ENCODE peak calls at places on chromosomes 11 and 22, in seven cellular contexts. H is A549; M is naive thymus-derived CD4-positive, alpha-beta T cell; Y is psoas muscle; O is heart right ventricle; B is astrocyte; D is neural progenitor cell. S is an unnamed sample.

GRCh38 chr11:32838505-32839274 is 9.0 kb downstream of the PRRG4 start:
- DNase-seq in O (no peak), Y (no peak), M (no peak), H (peak; percentile 13), B (no peak), D (peak; percentile 26), S (no peak)

GRCh38 chr22:49011769-49012598 is 815.7 kb downstream of the BRD1 start:
- DNase-seq in O (no peak), Y (no peak), H (no peak), M (no peak), B (no peak), D (no peak), S (no peak)

GRCh38 chr22:49090853-49091135 is 736.9 kb downstream of the BRD1 start:
- DNase-seq in O (no peak), D (no peak), H (no peak), B (no peak), M (no peak), Y (no peak), S (no peak)

GRCh38 chr22:48451891-48452290 is 1375.8 kb downstream of the BRD1 start:
- DNase-seq in D (no peak), B (no peak), Y (no peak), O (no peak), M (no peak), H (no peak), S (no peak)

GRCh38 chr11:20008870-20009644 is 151.2 kb downstream of the DBX1 start:
- DNase-seq in H (no peak), Y (no peak), D (no peak), B (no peak), O (no peak), M (no peak), S (no peak)

GRCh38 chr11:116910378-116910777 is 73.0 kb upstream of the APOA1 start:
- DNase-seq in O (no peak), H (no peak), B (peak; percentile 51), Y (no peak), D (no peak), M (no peak), S (no peak)

GRCh38 chr22:49921508-49922278 is 3.3 kb downstream of the CRELD2 start:
- DNase-seq in B (no peak), H (no peak), M (no peak), Y (no peak), O (no peak), D (no peak), S (no peak)

GRCh38 chr11:41579546-41579945 is 120.1 kb upstream of the LRRC4C start:
- DNase-seq in B (no peak), H (no peak), Y (no peak), D (no peak), O (no peak), M (no peak), S (no peak)

GRCh38 chr22:20111045-20111688 is 4.7 kb upstream of the RANBP1 start:
- DNase-seq in O (peak; percentile 9), Y (peak; percentile 9), B (peak; percentile 11), H (peak; percentile 65), M (no peak), D (peak; percentile 69), S (no peak)

GRCh38 chr22:17446704-17447103 is 77.4 kb downstream of the CECR2 start:
- DNase-seq in M (no peak), D (no peak), H (peak; percentile 3), B (no peak), Y (no peak), O (no peak), S (no peak)

GRCh38 chr22:37377927-37378326 is 49.4 kb downstream of the ELFN2 start:
- DNase-seq in M (no peak), H (no peak), O (no peak), B (no peak), Y (no peak), D (no peak), S (no peak)

GRCh38 chr22:32745251-32745995 is 56.1 kb upstream of the TIMP3 start:
- DNase-seq in D (peak; percentile 71), M (no peak), Y (peak; percentile 74), H (no peak), O (peak; percentile 48), B (peak; percentile 69), S (no peak)

GRCh38 chr11:118224512-118225180 is at the start of gene JAML:
- DNase-seq in H (no peak), D (no peak), O (no peak), Y (no peak), M (peak; percentile 66), B (no peak), S (peak; percentile 9)

GRCh38 chr11:133955091-133955846 is 1.5 kb downstream of the IGSF9B start:
- DNase-seq in D (peak; percentile 47), H (no peak), O (peak; percentile 74), B (no peak), Y (no peak), M (peak; percentile 49), S (peak; percentile 75)

GRCh38 chr11:3042496-3043314 is 14.5 kb downstream of the CARS1 start:
- DNase-seq in B (no peak), M (no peak), Y (peak; percentile 66), D (no peak), H (no peak), O (no peak), S (no peak)
- H3K27ac ChIP-seq in B (no peak overlapping the region), M (no peak overlapping the region), Y (peak overlapping the region; percentile 96), D (no peak overlapping the region), H (no peak overlapping the region), O (peak overlapping the region; percentile 62), S (no peak overlapping the region)

GRCh38 chr11:703515-703914 is 2.5 kb upstream of the EPS8L2 start:
- DNase-seq in B (no peak), D (no peak), Y (no peak), M (no peak), H (no peak), O (no peak), S (no peak)
- H3K27ac ChIP-seq in B (no peak overlapping the region), D (no peak overlapping the region), Y (no peak overlapping the region), M (no peak overlapping the region), H (peak overlapping the region; percentile 99), O (no peak overlapping the region), S (no peak overlapping the region)

DNA sequence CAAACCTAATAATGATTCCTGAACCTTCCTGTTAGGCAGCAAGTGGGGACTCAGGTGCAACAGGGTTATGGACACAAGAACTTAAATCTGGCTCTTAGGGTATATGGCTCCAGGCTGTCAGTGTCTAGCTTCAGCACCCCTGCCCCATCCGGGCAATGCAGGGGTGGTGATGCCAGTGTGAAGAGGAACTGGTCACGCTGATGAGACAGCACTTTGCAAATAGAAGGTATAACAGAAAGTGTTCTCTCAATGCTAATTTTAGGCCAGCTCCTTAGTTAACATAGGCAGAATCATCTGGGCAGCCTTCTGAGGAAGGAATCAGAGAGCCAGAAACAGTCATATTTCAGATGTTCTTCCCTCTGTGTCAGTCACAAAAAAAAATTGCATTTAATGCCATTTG is 41.2 kb downstream of the SYT9 start:
- DNase-seq in D (no peak), Y (no peak), B (no peak), M (no peak), O (no peak), H (no peak), S (no peak)
- H3K27ac ChIP-seq in D (no peak overlapping the region), Y (no peak overlapping the region), B (no peak overlapping the region), M (no peak overlapping the region), O (no peak overlapping the region), H (no peak overlapping the region), S (no peak overlapping the region)

GRCh38 chr11:68314886-68315580 is 2.6 kb downstream of the LRP5 start:
- DNase-seq in O (no peak), Y (no peak), M (no peak), H (peak; percentile 60), D (no peak), B (peak; percentile 61), S (no peak)
- H3K27ac ChIP-seq in O (peak overlapping the region; percentile 80), Y (peak overlapping the region; percentile 83), M (no peak overlapping the region), H (peak overlapping the region; percentile 99), D (no peak overlapping the region), B (peak overlapping the region; percentile 56), S (no peak overlapping the region)

GRCh38 chr11:45142241-45142885 is 4.1 kb upstream of the PRDM11 start:
- DNase-seq in D (no peak), H (no peak), O (no peak), M (no peak), B (no peak), Y (no peak), S (no peak)

GRCh38 chr11:45145083-45145420 is 1.4 kb upstream of the PRDM11 start:
- DNase-seq in H (no peak), M (peak; percentile 13), D (no peak), O (no peak), Y (no peak), B (no peak), S (no peak)

GRCh38 chr11:45141631-45142030 is 4.8 kb upstream of the PRDM11 start:
- DNase-seq in M (peak; percentile 15), B (no peak), O (no peak), Y (no peak), H (no peak), D (no peak), S (no peak)

GRCh38 chr11:45144126-45145082 is 2.0 kb upstream of the PRDM11 start:
- DNase-seq in D (no peak), Y (no peak), M (peak; percentile 18), H (no peak), O (no peak), B (no peak), S (no peak)

GRCh38 chr11:45143494-45143893 is 2.9 kb upstream of the PRDM11 start:
- DNase-seq in O (no peak), D (no peak), B (no peak), M (no peak), Y (no peak), H (no peak), S (no peak)
- H3K27ac ChIP-seq in O (no peak overlapping the region), D (no peak overlapping the region), B (no peak overlapping the region), M (no peak overlapping the region), Y (no peak overlapping the region), H (no peak overlapping the region), S (no peak overlapping the region)

GRCh38 chr11:126118806-126119205 is 56.1 kb upstream of the CDON start:
- DNase-seq in B (no peak), M (no peak), Y (no peak), O (no peak), D (no peak), H (no peak), S (no peak)
- H3K27ac ChIP-seq in B (no peak overlapping the region), M (no peak overlapping the region), Y (no peak overlapping the region), O (no peak overlapping the region), D (no peak overlapping the region), H (no peak overlapping the region), S (no peak overlapping the region)

DNA sequence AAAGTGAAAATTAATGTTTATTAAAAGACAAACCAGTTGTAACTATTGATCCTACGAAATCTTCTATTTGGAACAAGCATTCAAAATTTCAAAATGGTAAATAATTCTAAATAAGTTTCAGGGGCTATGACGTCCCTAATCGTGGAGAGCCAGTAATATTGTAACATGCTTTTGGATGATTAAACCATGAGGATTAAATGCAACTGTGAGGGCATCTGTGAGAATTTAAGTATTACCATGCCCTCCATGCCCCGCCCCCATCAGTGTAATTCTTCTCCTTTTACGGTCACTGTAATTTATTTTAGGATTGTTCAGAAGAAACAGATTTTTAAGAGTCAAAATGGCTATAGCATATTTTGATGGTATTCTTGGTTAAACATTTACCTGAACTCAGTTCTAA is 133.2 kb downstream of the APOL5 start:
- DNase-seq in B (no peak), H (no peak), M (no peak), O (no peak), Y (no peak), D (no peak), S (no peak)
- H3K27ac ChIP-seq in B (no peak overlapping the region), H (no peak overlapping the region), M (no peak overlapping the region), O (peak overlapping the region; percentile 46), Y (peak overlapping the region; percentile 85), D (no peak overlapping the region), S (no peak overlapping the region)